ENCODE peak calls at places on chromosomes 3 and 15, in four cellular contexts. One of them, this sample, is unnamed.

GRCh38 chr3:123869165-123869564 is 15.0 kb downstream of the MYLK start:
- DNase-seq in K562: no peak
- DNase-seq in HepG2: no peak
- DNase-seq in HCT116: no peak
- DNase-seq in this sample: no peak

GRCh38 chr3:54557538-54558419 is 370.1 kb downstream of the LRTM1 start:
- DNase-seq in K562: no peak
- DNase-seq in HCT116: no peak
- DNase-seq in HepG2: no peak
- DNase-seq in this sample: no peak

GRCh38 chr3:147361671-147362420 is 44.5 kb downstream of the ZIC4 start:
- DNase-seq in K562: peak
- DNase-seq in HepG2: peak
- DNase-seq in HCT116: peak
- DNase-seq in this sample: peak

GRCh38 chr3:183085634-183086390 is 13.5 kb downstream of the MCCC1 start:
- DNase-seq in K562: peak
- DNase-seq in HepG2: no peak
- DNase-seq in HCT116: no peak
- DNase-seq in this sample: no peak

GRCh38 chr3:136802481-136802996 is 16.4 kb upstream of the SLC35G2 start:
- DNase-seq in HCT116: peak
- DNase-seq in K562: no peak
- DNase-seq in HepG2: no peak
- DNase-seq in this sample: no peak

GRCh38 chr3:46713898-46714552 is 3.6 kb downstream of the PRSS50 start:
- DNase-seq in HepG2: no peak
- DNase-seq in HCT116: no peak
- DNase-seq in K562: no peak
- DNase-seq in this sample: no peak

GRCh38 chr3:11899826-11900225 is 53.1 kb upstream of the TAMM41 start:
- DNase-seq in K562: peak
- DNase-seq in HCT116: no peak
- DNase-seq in HepG2: no peak
- DNase-seq in this sample: no peak

GRCh38 chr3:26522919-26523318 is 99.7 kb upstream of the LRRC3B start:
- DNase-seq in HepG2: no peak
- DNase-seq in K562: no peak
- DNase-seq in HCT116: no peak
- DNase-seq in this sample: no peak

GRCh38 chr3:81886081-81886480 is 124.6 kb upstream of the GBE1 start:
- DNase-seq in HCT116: no peak
- DNase-seq in HepG2: no peak
- DNase-seq in K562: no peak
- DNase-seq in this sample: no peak

GRCh38 chr3:149512073-149512782 is 37.7 kb downstream of the TM4SF4 start:
- DNase-seq in HCT116: peak
- DNase-seq in HepG2: peak
- DNase-seq in K562: peak
- DNase-seq in this sample: peak

GRCh38 chr3:197464794-197465193 is 91.0 kb downstream of the BDH1 start:
- DNase-seq in HepG2: no peak
- DNase-seq in HCT116: no peak
- DNase-seq in K562: no peak
- DNase-seq in this sample: no peak

GRCh38 chr15:56763082-56763481 is 29.8 kb upstream of the ZNF280D start:
- DNase-seq in HCT116: no peak
- DNase-seq in HepG2: no peak
- DNase-seq in K562: no peak
- DNase-seq in this sample: no peak

GRCh38 chr15:56759450-56759845 is 26.1 kb upstream of the ZNF280D start:
- DNase-seq in K562: no peak
- DNase-seq in HepG2: no peak
- DNase-seq in HCT116: no peak
- DNase-seq in this sample: no peak

GRCh38 chr15:56757884-56758283 is 24.6 kb upstream of the ZNF280D start:
- DNase-seq in HepG2: no peak
- DNase-seq in K562: no peak
- DNase-seq in HCT116: no peak
- DNase-seq in this sample: no peak

GRCh38 chr15:56758770-56759449 is 25.6 kb upstream of the ZNF280D start:
- DNase-seq in HCT116: no peak
- DNase-seq in K562: no peak
- DNase-seq in HepG2: no peak
- DNase-seq in this sample: no peak

GRCh38 chr15:56760186-56760585 is 26.9 kb upstream of the ZNF280D start:
- DNase-seq in K562: no peak
- DNase-seq in HCT116: no peak
- DNase-seq in HepG2: no peak
- DNase-seq in this sample: no peak
- TF ChIP-seq FOSL1 in K562: no peak
- TF ChIP-seq FOSL1 in HCT116: no peak
- TF ChIP-seq FOSL1 in HepG2: no peak
- TF ChIP-seq FOSL1 in this sample: no peak

DNA sequence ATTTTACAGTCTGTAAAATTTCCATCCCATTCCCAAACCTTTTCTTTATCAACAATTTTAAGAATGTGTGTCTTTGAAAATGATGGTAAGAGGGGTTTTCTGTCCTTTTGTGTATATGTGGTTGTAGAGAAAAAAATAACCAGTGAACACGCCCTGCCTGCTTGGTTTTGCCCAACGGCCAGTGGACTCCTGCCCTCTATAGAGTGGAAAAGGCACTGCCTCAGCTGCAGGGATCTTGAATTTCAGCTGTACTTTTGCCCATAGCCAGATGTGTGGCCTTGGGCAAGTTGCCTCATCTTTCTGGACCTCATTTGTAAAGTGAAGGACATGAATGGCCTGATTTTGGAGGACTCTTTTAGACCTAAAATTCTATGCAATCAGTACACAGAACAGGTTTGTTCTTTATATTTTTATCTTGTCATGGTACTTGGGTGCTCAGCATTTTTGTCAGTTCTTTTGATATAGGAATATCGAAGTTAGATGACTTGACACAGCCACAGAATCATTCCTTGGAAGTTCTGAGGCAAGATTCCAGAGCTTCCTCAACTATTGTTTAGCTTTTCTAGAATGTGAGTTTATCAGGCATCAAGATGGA is 81.0 kb downstream of the CLDN11 start:
- DNase-seq in HCT116: peak
- DNase-seq in HepG2: peak
- DNase-seq in K562: peak
- DNase-seq in this sample: no peak
- TF ChIP-seq FOSL1 in HCT116: no peak
- TF ChIP-seq FOSL1 in HepG2: no peak
- TF ChIP-seq FOSL1 in K562: no peak
- TF ChIP-seq FOSL1 in this sample: no peak

GRCh38 chr3:2392981-2393380 is 294.3 kb downstream of the CNTN4 start:
- DNase-seq in HCT116: no peak
- DNase-seq in K562: no peak
- DNase-seq in HepG2: no peak
- DNase-seq in this sample: no peak
- TF ChIP-seq FOSL1 in HCT116: no peak
- TF ChIP-seq FOSL1 in K562: no peak
- TF ChIP-seq FOSL1 in HepG2: no peak
- TF ChIP-seq FOSL1 in this sample: no peak

GRCh38 chr3:48030188-48030587 is 14.0 kb upstream of the MAP4 start:
- DNase-seq in K562: no peak
- DNase-seq in HCT116: no peak
- DNase-seq in HepG2: no peak
- DNase-seq in this sample: no peak

GRCh38 chr3:48039487-48040190 is 23.4 kb upstream of the MAP4 start:
- DNase-seq in HCT116: peak
- DNase-seq in K562: no peak
- DNase-seq in HepG2: peak
- DNase-seq in this sample: no peak

GRCh38 chr3:48038971-48039481 is 22.8 kb upstream of the MAP4 start:
- DNase-seq in HepG2: peak
- DNase-seq in K562: no peak
- DNase-seq in HCT116: no peak
- DNase-seq in this sample: no peak

DNA sequence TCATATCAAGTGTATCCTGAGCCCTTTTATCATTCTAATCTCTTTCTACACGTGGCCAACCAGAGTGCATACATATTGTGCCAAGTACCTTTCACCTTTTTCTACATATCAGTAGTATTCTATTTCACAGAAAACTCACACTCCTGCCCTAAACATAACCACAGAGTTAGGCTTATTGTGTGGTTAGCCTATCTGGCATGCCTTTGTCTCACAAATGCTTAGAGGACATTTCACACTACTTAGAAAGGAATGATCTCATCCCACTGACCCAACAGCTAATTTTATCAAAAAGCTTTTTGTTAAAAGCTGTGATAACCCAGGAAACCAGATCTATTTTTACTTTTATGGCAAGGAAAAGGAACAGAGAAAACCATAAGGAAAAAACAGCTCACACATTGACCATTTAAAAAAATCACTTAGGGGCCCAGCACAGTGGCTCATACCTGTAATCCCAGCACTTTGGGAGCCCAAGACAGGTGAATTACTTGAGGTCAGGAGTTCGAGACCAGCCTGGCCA is 17.8 kb upstream of the MAP4 start:
- DNase-seq in K562: no peak
- DNase-seq in HCT116: peak
- DNase-seq in HepG2: peak
- DNase-seq in this sample: no peak
- TF ChIP-seq FOSL1 in K562: no peak
- TF ChIP-seq FOSL1 in HCT116: peak
- TF ChIP-seq FOSL1 in HepG2: no peak
- TF ChIP-seq FOSL1 in this sample: no peak

DNA sequence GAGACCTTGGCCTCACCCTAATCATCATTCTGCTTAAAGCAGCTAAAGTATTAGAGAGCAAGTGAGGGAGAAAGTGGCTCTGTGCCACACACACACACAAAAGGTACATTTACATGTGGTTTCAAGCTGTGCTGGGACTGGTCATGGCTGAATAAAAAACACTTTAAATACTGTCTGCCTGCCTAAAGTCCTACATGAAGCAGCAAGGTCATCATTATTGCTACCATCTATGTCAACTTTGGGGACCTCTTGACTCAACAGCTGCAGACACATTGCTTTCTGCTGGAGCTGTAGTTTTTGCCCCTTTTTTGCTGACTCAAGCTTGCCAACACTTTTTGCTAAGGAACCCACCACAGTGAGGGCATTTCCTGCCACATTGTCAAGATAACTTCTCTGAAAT is 1237.9 kb downstream of the ROBO2 start:
- DNase-seq in K562: no peak
- DNase-seq in HCT116: no peak
- DNase-seq in HepG2: no peak
- DNase-seq in this sample: no peak
- TF ChIP-seq FOSL1 in K562: no peak
- TF ChIP-seq FOSL1 in HCT116: no peak
- TF ChIP-seq FOSL1 in HepG2: no peak
- TF ChIP-seq FOSL1 in this sample: no peak

DNA sequence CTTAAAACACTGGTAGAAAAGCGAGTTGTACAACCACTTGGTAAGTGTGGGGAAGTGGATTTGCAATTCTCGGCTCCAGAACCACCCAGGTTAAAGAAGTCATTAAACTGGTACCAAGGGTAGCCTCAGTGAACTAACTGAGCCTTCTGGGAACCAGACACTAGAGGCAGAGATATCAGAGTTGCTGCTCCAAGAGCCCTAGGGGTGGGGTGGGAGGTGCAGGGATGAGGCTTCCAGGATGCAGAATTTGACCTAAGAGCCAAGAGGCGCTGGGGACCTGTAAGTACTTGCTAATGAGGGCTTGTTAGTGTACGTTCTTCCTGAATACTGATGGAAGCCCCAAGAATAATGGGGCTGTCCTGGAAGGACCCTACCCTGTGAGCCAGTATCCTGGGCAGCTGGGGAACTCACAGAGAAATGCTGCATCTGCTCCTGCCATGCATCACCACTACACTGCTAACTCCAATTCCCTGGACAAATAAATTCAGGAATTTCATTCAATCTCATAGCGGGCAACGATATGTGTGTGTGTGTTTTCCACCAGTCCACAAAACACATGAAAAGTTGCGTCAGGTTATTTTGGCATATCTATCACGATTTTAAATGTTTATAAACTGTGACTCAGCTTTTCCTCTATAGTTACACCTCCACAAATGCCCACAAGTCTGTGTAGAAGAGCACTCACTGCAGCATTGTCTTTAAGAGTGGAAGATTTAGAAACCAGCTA is 23.8 kb downstream of the STIMATE start:
- DNase-seq in K562: peak
- DNase-seq in HepG2: no peak
- DNase-seq in HCT116: no peak
- DNase-seq in this sample: no peak
- TF ChIP-seq FOSL1 in K562: peak
- TF ChIP-seq FOSL1 in HepG2: no peak
- TF ChIP-seq FOSL1 in HCT116: no peak
- TF ChIP-seq FOSL1 in this sample: no peak

GRCh38 chr3:42682301-42683070 is 2.9 kb upstream of the KLHL40 start:
- DNase-seq in HepG2: no peak
- DNase-seq in K562: no peak
- DNase-seq in HCT116: no peak
- DNase-seq in this sample: no peak

GRCh38 chr3:42685363-42685881 is at the start of gene KLHL40:
- DNase-seq in HepG2: no peak
- DNase-seq in HCT116: no peak
- DNase-seq in K562: no peak
- DNase-seq in this sample: no peak

GRCh38 chr3:42685891-42686820 is 819 bp downstream of the KLHL40 start:
- DNase-seq in HCT116: no peak
- DNase-seq in HepG2: no peak
- DNase-seq in K562: no peak
- DNase-seq in this sample: no peak

GRCh38 chr3:42684632-42685362 is 540 bp upstream of the KLHL40 start:
- DNase-seq in HepG2: no peak
- DNase-seq in K562: no peak
- DNase-seq in HCT116: no peak
- DNase-seq in this sample: no peak

DNA sequence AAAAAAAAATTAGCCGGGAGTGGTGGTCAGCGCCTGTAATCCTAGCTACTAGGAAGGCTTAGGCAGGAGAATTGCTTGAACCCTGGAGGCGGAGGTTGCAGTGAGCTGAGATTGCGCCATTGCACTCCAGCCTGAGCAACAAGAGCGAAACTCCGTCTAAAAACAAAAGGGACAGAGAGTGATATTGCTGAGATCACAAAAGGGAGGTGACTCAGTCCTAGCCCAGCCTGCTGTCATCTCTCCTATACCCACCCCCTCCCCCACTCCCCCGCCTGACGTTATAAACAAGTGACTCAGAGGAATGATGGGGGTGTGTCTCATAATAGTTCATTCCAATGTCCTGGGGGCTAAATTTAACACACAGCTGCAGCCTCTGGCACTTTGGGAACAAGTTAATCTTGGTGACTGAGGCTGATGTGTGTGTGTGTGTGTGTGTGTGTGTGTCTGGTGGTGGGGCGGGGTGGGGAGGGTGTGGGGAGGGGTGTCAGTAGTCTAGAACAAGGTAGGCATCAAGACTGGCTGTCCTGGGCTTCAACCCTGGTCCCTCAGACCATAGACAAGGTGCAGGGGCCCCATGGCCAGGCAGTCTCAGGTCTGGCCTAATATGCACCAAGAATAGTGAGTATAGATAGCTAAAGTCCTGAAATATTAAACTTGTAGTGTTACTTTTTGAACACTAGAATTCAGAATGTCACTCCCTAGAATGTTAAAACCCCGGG is 1.3 kb upstream of the KLHL40 start:
- DNase-seq in K562: peak
- DNase-seq in HepG2: peak
- DNase-seq in HCT116: peak
- DNase-seq in this sample: peak
- TF ChIP-seq FOSL1 in K562: peak
- TF ChIP-seq FOSL1 in HepG2: no peak
- TF ChIP-seq FOSL1 in HCT116: no peak
- TF ChIP-seq FOSL1 in this sample: no peak

This sample was measured in H1.